ENCODE peak calls at places on chromosomes 11 and 22, in six cellular contexts. X, Z, S, T, J and M are unnamed samples.
A peak's percentile ranks its signal among the peaks of the same experiment; 100 is the strongest.

GRCh38 chr11:76878014-76878413 is 17.3 kb downstream of the ACER3 start:
- DNase-seq in J (no peak), Z (no peak), X (no peak), S (no peak), T (no peak), M (no peak)

GRCh38 chr11:86629070-86629706 is 43.2 kb downstream of the ME3 start:
- DNase-seq in Z (no peak), T (no peak), X (no peak), S (no peak), J (no peak), M (no peak)

GRCh38 chr11:117454564-117454917 is 126.9 kb downstream of the CEP164 start:
- DNase-seq in X (no peak), S (no peak), Z (no peak), T (no peak), J (peak; percentile 51), M (no peak)

GRCh38 chr11:105524286-105524685 is 85.6 kb upstream of the GRIA4 start:
- DNase-seq in J (no peak), X (no peak), S (no peak), T (no peak), Z (no peak), M (no peak)

GRCh38 chr11:116808262-116809175 is 14.6 kb downstream of the APOA4 start:
- DNase-seq in X (no peak), Z (no peak), T (peak; percentile 81), J (no peak), S (peak; percentile 30), M (no peak)

GRCh38 chr11:76184551-76184993 is 21.7 kb downstream of the WNT11 start:
- DNase-seq in X (no peak), S (no peak), J (peak; percentile 70), Z (no peak), T (no peak), M (no peak)

GRCh38 chr11:129106788-129107187 is 85.3 kb downstream of the ARHGAP32 start:
- DNase-seq in S (no peak), J (no peak), Z (no peak), X (no peak), T (no peak), M (no peak)

GRCh38 chr11:132994038-132994502 is 538.2 kb downstream of the OPCML start:
- DNase-seq in J (peak; percentile 37), S (no peak), T (no peak), Z (no peak), X (peak; percentile 57), M (no peak)

GRCh38 chr22:33112606-33113005 is 54.4 kb upstream of the SYN3 start:
- DNase-seq in X (no peak), T (no peak), Z (no peak), S (no peak), J (no peak), M (no peak)

GRCh38 chr11:46537851-46538295 is 56.0 kb downstream of the AMBRA1 start:
- DNase-seq in S (peak; percentile 75), Z (peak; percentile 68), J (peak; percentile 77), T (peak; percentile 60), X (peak; percentile 97), M (no peak)

GRCh38 chr11:123428221-123428631 is 1.8 kb upstream of the GRAMD1B start:
- DNase-seq in J (no peak), S (no peak), Z (no peak), T (no peak), X (no peak), M (no peak)

GRCh38 chr11:73359930-73360742 is 16.1 kb upstream of the RELT start:
- DNase-seq in J (peak; percentile 78), X (peak; percentile 78), T (no peak), Z (no peak), S (no peak), M (no peak)

GRCh38 chr11:121321614-121322243 is 29.2 kb downstream of the SC5D start:
- DNase-seq in Z (peak; percentile 12), S (no peak), T (no peak), X (peak; percentile 79), J (no peak), M (no peak)

GRCh38 chr11:45182902-45183301 is 36.5 kb downstream of the PRDM11 start:
- DNase-seq in J (peak; percentile 46), X (peak; percentile 81), T (peak; percentile 46), Z (peak; percentile 19), S (peak; percentile 65), M (no peak)

GRCh38 chr11:3169952-3170755 is 5.0 kb upstream of the OSBPL5 start:
- DNase-seq in J (no peak), T (no peak), S (no peak), X (no peak), Z (no peak), M (no peak)

GRCh38 chr11:72483412-72484186 is 49.3 kb upstream of the CLPB start:
- DNase-seq in X (no peak), Z (no peak), S (no peak), J (no peak), T (no peak), M (no peak)

GRCh38 chr11:121494355-121495099 is 41.8 kb upstream of the SORL1-AS1 start:
- DNase-seq in X (peak; percentile 24), T (no peak), S (no peak), Z (no peak), J (no peak), M (peak; percentile 16)

GRCh38 chr22:27461470-27461869 is 340.1 kb downstream of the MN1 start:
- DNase-seq in X (peak; percentile 88), S (no peak), Z (no peak), J (no peak), T (no peak), M (no peak)

GRCh38 chr11:128453444-128454336 is 133.7 kb downstream of the ETS1 start:
- DNase-seq in X (no peak), T (peak; percentile 59), J (no peak), S (peak; percentile 91), Z (no peak), M (no peak)

GRCh38 chr11:130441726-130442125 is 6.7 kb upstream of the ADAMTS15 start:
- DNase-seq in T (no peak), S (no peak), X (no peak), J (no peak), Z (no peak), M (no peak)

GRCh38 chr11:3095712-3096361 is 38.6 kb upstream of the CARS1 start:
- DNase-seq in S (peak; percentile 81), X (no peak), J (no peak), Z (no peak), T (peak; percentile 25), M (peak; percentile 89)

GRCh38 chr11:4577761-4578160 is 3.8 kb upstream of the OR52I2 start:
- DNase-seq in T (no peak), Z (no peak), J (no peak), X (no peak), S (no peak), M (no peak)

GRCh38 chr11:60914620-60915249 is 777 bp downstream of the TMEM109 start:
- DNase-seq in X (peak; percentile 36), S (peak; percentile 71), T (no peak), J (peak; percentile 77), Z (no peak), M (no peak)

GRCh38 chr22:38751422-38752346 is 4.1 kb downstream of the SUN2 start:
- DNase-seq in Z (no peak), J (no peak), S (no peak), T (peak; percentile 63), X (no peak), M (no peak)
- TF ChIP-seq CTCF in Z (no peak), J (no peak), S (no peak), T (no peak), X (no peak), M (no peak)

GRCh38 chr22:42992092-42992491 is 22.9 kb downstream of the PACSIN2 start:
- DNase-seq in Z (no peak), S (peak; percentile 9), T (no peak), J (no peak), X (no peak), M (no peak)
- H3K4me1 ChIP-seq in Z (peaks cover 13% of the 10 kb centered on the region), S (peaks cover 80% of the 10 kb centered on the region), T (peaks cover 63% of the 10 kb centered on the region), J (peaks cover 4% of the 10 kb centered on the region), X (peaks cover 26% of the 10 kb centered on the region), M (peaks cover 75% of the 10 kb centered on the region)

GRCh38 chr22:45502215-45503070 is at the start of gene FBLN1:
- DNase-seq in J (peak; percentile 97), X (peak; percentile 85), T (no peak), Z (no peak), S (no peak), M (no peak)
- TF ChIP-seq POLR2AphosphoS5 in J (peak; percentile 59), X (peak; percentile 64), T (no peak), Z (no peak), S (peak; percentile 52), M (peak; percentile 88)

GRCh38 chr11:134632347-134633119 is 220.5 kb upstream of the B3GAT1 start:
- DNase-seq in J (no peak), T (no peak), Z (no peak), X (peak; percentile 20), S (no peak), M (no peak)

GRCh38 chr11:134636071-134636470 is 224.0 kb upstream of the B3GAT1 start:
- DNase-seq in T (no peak), J (no peak), S (no peak), X (no peak), Z (no peak), M (no peak)

GRCh38 chr11:134633276-134633675 is 221.2 kb upstream of the B3GAT1 start:
- DNase-seq in X (no peak), S (no peak), J (no peak), T (no peak), Z (no peak), M (no peak)

GRCh38 chr11:134637091-134638015 is 225.3 kb upstream of the B3GAT1 start:
- DNase-seq in T (no peak), S (no peak), J (no peak), Z (no peak), X (no peak), M (no peak)

DNA sequence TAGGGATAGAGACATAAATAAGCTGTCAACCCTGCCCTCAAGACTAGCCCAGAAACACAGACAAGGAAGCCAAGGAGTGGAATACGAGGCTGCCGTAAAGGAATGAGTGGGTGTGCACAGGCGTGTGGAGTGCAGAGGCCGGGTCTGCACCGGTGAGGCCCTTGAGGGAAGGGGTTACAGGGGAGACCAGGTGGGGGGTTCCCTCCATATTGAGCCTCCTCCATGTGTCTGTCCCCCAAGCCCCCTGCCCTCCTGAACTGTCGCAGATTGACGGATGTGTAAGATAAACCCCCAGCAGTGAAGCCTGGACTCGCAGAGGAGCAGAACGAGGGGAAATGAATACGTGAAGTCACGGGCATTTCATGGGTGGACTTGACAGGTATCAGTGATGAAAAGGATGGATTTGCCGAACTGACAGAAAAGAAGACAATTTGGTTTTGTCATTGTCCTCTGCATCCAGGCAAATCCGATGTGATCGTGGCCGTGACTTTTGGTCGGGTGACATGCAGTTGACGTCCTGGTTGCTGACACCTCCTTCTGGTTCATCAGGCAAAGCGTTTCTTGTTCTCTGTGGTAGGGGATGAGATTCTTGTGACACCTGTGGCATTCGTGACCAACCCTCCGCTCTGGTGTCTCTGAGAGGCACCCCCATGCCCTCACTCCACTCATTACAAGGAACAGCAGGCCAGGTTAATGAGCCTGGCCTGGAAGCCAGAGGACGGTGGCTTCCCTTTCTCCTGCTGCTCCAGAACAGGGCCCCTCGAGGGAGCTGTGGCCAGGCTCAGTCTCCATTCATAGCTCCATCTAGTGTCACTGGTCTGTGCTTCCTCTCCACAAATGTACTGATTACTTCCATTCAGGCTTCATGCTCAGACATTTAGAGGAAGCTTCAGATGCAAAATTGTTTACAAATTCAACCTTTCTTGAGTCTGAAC is 223.1 kb upstream of the B3GAT1 start:
- DNase-seq in J (peak; percentile 55), Z (no peak), S (no peak), T (no peak), X (peak; percentile 15), M (peak; percentile 81)
- TF ChIP-seq CTCF in J (no peak), Z (peak; percentile 36), S (no peak), T (no peak), X (no peak), M (no peak)